ENCODE peak calls at places on chromosomes 12 and 14, in five cellular contexts. Z is AG09319, K is H9, R is omental fat pad, G is choroid plexus epithelial cell. I is an unnamed sample.

GRCh38 chr12:97561321-97562230 is 99.0 kb downstream of the RMST start:
- DNase-seq in Z (no peak), K (no peak), R (no peak), G (no peak), I (no peak)

GRCh38 chr12:1668833-1669543 is 21.9 kb upstream of the ADIPOR2 start:
- DNase-seq in Z (no peak), K (peak), R (no peak), G (peak), I (no peak)

GRCh38 chr12:50772470-50772869 is 8.6 kb downstream of the ATF1 start:
- DNase-seq in Z (no peak), K (no peak), R (no peak), G (no peak), I (no peak)

GRCh38 chr12:50099302-50100008 is 4.4 kb upstream of the GPD1 start:
- DNase-seq in Z (no peak), K (no peak), R (no peak), G (peak), I (no peak)

GRCh38 chr12:111503116-111503515 is 96.0 kb downstream of the ATXN2 start:
- DNase-seq in Z (no peak), K (no peak), R (no peak), G (peak), I (no peak)

GRCh38 chr12:76866726-76867125 is 12.1 kb downstream of the CSRP2 start:
- DNase-seq in Z (peak), K (no peak), R (no peak), G (peak), I (no peak)

GRCh38 chr14:23569443-23570151 is 2.0 kb upstream of the AP1G2 start:
- DNase-seq in Z (no peak), K (peak), R (no peak), G (peak), I (peak)

GRCh38 chr14:67820428-67820881 is 876 bp downstream of the RAD51B start:
- DNase-seq in Z (no peak), K (peak), R (no peak), G (peak), I (peak)

GRCh38 chr12:50659690-50660424 is 104.0 kb upstream of the ATF1 start:
- DNase-seq in Z (no peak), K (no peak), R (no peak), G (no peak), I (no peak)

GRCh38 chr12:15629108-15629507 is 160.1 kb downstream of the EPS8 start:
- DNase-seq in Z (no peak), K (no peak), R (peak), G (peak), I (no peak)

DNA sequence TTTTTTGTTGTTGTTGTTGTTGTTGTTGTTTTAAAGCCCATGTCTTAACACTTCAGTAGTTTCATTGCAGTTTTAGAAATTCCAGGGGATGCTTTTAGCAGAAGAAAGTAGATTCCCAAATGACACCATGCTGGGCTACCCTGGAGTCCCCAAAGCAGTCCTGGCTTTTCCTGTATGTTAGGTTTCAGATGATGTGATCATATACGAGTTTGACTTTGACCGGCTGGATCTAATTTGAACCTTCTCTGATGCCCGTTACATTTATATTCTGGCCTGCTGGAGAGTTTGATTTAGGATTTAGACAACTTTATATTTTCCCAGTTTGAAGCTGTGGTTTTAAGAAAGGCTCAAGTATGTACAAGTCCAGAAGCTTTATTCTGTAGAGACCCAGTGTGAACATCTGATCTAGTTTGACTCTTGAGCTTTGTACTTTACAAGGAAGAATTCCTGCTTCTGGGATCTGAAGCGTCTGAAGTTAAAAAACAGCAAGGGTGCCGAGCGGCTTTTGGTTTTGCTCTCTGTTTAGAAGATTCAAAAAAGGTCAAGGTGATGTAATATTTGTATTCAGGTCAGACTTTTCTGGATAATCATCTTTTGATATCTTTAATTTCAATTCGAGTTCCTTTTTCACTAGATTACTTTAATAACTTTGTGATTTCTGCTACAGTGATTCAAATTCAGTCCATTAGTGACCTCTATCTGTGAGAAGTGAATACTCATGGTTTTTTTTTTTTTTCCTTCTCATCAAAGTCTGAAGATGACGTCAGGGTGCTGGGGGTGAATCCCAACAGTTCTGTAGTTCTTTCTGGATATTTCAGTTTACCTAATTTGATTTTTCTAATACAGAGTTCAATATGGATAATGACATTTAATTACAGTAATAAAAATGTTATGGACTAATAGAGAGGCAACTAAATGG is 6.2 kb downstream of the FLRT2 start:
- DNase-seq in Z (no peak), K (no peak), R (no peak), G (peak), I (no peak)
- TF ChIP-seq CTCF in Z (peak), K (peak), R (no peak), G (peak), I (no peak)

GRCh38 chr14:31266437-31267331 is 59.1 kb upstream of the HECTD1 start:
- DNase-seq in Z (no peak), K (no peak), R (no peak), G (no peak), I (no peak)
- TF ChIP-seq CTCF in Z (no peak), K (no peak), R (no peak), G (no peak), I (no peak)

DNA sequence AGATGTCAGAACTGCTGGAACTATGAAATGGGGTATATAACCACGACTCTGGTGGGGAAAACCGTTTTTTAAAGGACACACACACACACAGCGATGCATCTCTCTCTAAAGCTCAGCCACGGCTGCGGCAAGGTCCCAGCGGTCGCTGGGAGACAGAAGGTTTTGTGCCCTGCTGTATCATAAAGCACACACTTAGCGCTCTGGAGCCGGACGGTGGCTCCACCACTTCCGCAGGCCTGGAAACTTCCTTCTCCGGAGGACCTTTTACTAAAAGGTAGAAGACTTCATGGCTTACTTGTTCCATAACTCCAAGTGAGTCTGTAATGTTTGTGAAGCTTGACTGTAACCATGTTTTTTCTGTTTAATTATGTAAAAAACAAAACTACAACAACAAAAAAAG is 349.3 kb downstream of the DIO2 start:
- DNase-seq in Z (no peak), K (no peak), R (no peak), G (no peak), I (no peak)
- TF ChIP-seq CTCF in Z (no peak), K (no peak), R (no peak), G (no peak), I (no peak)

DNA sequence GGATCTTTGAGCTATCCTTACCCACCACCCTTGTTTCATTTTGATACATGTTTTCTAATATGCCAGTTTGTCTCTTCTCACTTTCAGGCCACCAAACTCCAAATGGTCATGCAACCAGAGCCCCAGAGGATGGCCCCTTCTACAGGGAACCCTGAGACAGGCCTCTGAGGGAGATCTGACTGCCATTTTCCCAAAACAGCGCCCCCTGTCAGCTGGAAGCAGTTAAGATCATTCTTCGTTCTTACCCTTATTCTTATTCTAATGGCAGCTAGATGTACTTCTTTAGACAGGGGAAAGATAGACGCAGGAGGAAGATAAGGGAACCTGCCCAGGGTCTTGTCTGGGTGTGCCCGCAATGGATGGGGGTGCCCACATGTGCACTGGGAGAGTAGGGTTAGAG is 38.4 kb downstream of the C12orf56 start:
- DNase-seq in Z (no peak), K (peak), R (no peak), G (no peak), I (no peak)
- TF ChIP-seq CTCF in Z (no peak), K (peak), R (no peak), G (no peak), I (no peak)

DNA sequence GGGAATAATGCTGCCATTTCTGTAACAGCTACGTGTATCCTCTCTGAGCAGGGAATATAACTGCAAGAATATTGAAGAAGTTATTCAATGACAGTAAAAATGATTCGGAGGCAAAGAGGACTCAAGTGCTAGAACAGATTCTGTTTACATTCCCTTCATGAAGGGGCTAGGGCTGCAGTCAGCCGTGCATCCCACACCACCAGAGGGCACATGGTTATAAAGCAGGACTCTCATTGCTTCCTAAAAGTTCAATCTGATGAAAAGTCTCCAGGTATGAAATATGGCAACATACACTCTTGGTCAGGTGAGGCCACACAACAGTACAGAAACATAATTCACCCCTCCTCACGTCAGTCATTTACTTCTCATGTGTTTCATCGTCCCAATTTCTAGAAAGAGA is 34.0 kb downstream of the TCHP start:
- DNase-seq in Z (no peak), K (no peak), R (no peak), G (peak), I (peak)
- TF ChIP-seq CTCF in Z (peak), K (peak), R (no peak), G (peak), I (peak)